ENCODE peak calls at places on chromosomes 4 and X, in five cellular contexts. X is left ventricle myocardium inferior, F is mucosa of descending colon, H is suprapubic skin, B is lung. D is an unnamed sample. For H3K36me3, the result is how much of the 10 kb centered on the place peaks cover.

GRCh38 chr4:11842620-11843263 is 414.0 kb upstream of the HS3ST1 start:
- DNase-seq in H (no peak), X (no peak), F (no peak), B (no peak), D (no peak)

GRCh38 chrX:108704839-108705238 is 31.5 kb downstream of the IRS4 start:
- DNase-seq in F (no peak), X (no peak), H (no peak), B (no peak), D (no peak)

GRCh38 chrX:124211312-124211942 is 121.0 kb upstream of the TEX13D start:
- DNase-seq in B (no peak), X (no peak), F (no peak), H (no peak), D (peak)

GRCh38 chrX:150842198-150842553 is 56.3 kb downstream of the CD99L2 start:
- DNase-seq in F (no peak), B (no peak), H (no peak), X (no peak), D (no peak)

GRCh38 chrX:154366666-154367055 is 7.8 kb downstream of the FLNA start:
- DNase-seq in B (no peak), H (no peak), X (peak), F (no peak), D (no peak)

GRCh38 chr4:40214661-40215418 is 18.0 kb downstream of the RHOH start:
- DNase-seq in H (no peak), B (no peak), X (no peak), F (no peak), D (no peak)

GRCh38 chrX:71930298-71930697 is 19.7 kb downstream of the NHSL2 start:
- DNase-seq in F (no peak), H (no peak), B (no peak), X (no peak), D (no peak)

GRCh38 chrX:14359727-14360126 is 169.6 kb upstream of the GLRA2 start:
- DNase-seq in F (no peak), B (no peak), H (no peak), X (no peak), D (no peak)

GRCh38 chrX:108070891-108071290 is 20.5 kb downstream of the PSMD10 start:
- DNase-seq in X (no peak), H (no peak), F (no peak), B (no peak), D (no peak)

GRCh38 chrX:40097101-40097491 is 662 bp downstream of the BCOR start:
- DNase-seq in X (no peak), B (no peak), F (no peak), H (no peak), D (no peak)

DNA sequence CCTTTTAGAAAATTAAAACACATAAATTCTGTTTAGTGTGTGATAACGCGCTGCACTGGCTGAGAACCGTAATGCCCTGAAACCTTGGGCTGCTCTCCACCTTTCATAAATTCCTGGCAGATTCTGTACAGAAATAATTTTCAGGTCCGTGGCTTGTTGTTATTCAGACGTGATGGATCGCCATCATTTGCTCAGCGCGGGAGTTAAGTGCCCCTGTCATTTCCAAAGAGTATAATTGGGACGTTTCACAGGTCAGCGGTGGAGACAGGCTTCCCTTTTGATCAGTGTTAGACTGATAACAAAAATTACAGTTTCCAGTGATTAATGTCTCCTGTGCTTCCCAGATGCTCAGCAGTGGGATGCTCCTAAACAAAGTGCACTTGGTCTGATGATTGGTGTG is 16.5 kb downstream of the UVSSA start:
- DNase-seq in H (no peak), X (no peak), F (no peak), B (no peak), D (no peak)
- H3K36me3 ChIP-seq in H (under half), X (under half), F (under half), B (under half), D (under half)

GRCh38 chr4:180098601-180099000 is 2144.6 kb upstream of the TENM3 start:
- DNase-seq in F (no peak), B (no peak), X (no peak), H (no peak), D (no peak)
- H3K36me3 ChIP-seq in F (under half), B (under half), X (under half), H (under half), D (under half)

DNA sequence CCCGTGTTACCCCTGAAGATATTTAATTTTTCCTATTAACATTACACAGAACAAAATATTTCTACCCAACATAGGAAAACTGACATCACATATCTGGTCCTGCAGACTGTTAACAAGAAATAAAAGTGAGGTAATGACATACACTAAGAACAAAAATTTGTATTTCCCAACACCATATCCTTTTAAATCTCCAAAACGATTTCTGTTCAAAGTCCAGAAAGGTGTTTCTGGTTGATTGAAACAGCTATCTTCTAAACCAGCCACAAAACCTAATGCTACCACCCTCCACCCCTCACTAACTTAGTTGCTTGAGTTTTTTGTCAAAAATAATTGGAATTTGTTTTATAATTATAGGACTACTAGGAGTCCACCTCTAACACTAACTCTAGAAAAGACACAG is 7.1 kb downstream of the ANKRD50 start:
- DNase-seq in B (no peak), X (no peak), H (no peak), F (no peak), D (no peak)
- H3K36me3 ChIP-seq in B (under half), X (under half), H (under half), F (under half), D (under half)

GRCh38 chr4:25386926-25387325 is 9.9 kb downstream of the ANAPC4 start:
- DNase-seq in F (no peak), B (no peak), X (no peak), H (no peak), D (no peak)
- H3K36me3 ChIP-seq in F (under half), B (under half), X (half or more), H (half or more), D (under half)

DNA sequence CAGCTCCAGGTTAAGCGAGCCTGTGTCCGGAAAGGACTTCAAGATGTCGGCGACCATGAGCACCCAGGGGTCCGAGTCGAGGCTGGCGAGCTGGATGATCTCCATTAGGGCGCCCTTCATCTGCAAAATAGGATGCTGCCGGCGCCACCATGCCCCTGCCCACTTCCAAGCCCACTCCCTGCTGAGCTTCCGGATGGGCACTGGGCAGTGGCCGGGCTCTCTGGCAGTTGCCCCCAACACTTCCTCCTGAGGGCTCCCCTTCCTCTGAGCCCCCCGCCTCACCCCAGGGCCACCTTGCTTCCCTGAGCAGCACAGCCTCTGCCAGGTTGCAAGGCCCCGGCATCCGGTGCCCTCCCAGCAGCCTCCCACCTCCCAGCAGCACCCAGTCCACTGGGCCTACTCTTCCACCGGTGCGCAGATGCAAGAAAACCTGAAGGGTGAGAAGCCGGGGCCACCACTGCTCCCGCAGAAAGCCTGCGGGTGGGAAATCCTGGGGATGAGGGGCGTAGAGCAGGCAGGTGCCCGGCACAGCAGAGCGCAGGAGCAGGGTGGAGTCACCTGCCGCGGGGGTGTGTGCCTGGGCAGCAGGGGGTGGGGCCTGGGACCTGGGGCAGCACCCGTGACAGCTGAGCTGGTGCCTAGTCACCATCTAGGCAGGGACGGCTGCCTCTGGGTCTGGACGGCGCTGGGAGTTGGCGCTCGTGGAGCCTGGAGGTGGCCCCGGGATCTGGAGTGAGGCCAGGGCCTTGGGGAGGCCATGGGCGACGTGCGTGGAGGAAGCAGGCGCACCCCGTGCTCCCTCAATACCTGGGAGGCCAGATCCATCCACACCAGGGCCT is 17.0 kb downstream of the NELFA start:
- DNase-seq in F (no peak), H (peak), X (no peak), B (no peak), D (no peak)
- H3K36me3 ChIP-seq in F (under half), H (under half), X (under half), B (under half), D (under half)

GRCh38 chr4:166198516-166198915 is 325.5 kb downstream of the TLL1 start:
- DNase-seq in F (no peak), X (no peak), H (no peak), B (no peak), D (no peak)
- H3K36me3 ChIP-seq in F (under half), X (under half), H (under half), B (under half), D (under half)

GRCh38 chr4:138492178-138492577 is 250.0 kb upstream of the SLC7A11 start:
- DNase-seq in X (no peak), B (no peak), H (no peak), F (no peak), D (no peak)
- H3K36me3 ChIP-seq in X (under half), B (under half), H (under half), F (under half), D (under half)

DNA sequence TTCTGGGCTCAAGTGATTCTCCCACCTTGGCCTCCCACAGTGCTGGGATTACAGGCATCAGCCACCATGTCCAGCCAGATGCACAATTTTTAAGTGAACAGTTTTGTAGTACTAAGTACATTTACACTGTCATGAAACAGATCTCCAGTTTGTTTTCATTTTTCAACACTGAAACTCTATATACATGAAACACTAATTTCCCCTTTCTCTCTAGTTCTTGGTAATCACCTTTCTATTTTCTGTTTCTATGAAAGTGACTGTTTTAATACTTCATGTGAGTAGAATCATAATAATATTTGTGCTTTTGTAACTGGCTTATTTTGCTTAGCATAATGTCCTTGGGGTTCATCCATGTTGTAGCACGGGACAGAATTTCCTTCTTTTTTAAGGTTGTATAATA is 237.4 kb downstream of the CAMK2D start:
- DNase-seq in X (no peak), B (no peak), H (no peak), F (no peak), D (no peak)
- H3K36me3 ChIP-seq in X (under half), B (under half), H (under half), F (under half), D (under half)